ENCODE peak calls at places on chromosomes 6 and 20, in nine cellular contexts. V, I, D, H, S, M, A, U and T are unnamed samples.

GRCh38 chr6:87722831-87723726 is 21.0 kb upstream of the AKIRIN2 start:
- DNase-seq in V (no peak), I (peak), D (peak), H (peak), S (no peak), M (peak), A (peak), U (no peak), T (no peak)

GRCh38 chr6:131476362-131476761 is 96.7 kb upstream of the ARG1 start:
- DNase-seq in V (no peak), I (no peak), D (no peak), H (no peak), S (no peak), M (no peak), A (no peak), U (no peak), T (no peak)

GRCh38 chr6:29632789-29633531 is at the start of gene GABBR1:
- DNase-seq in V (peak), I (peak), D (peak), H (peak), S (peak), M (peak), A (peak), U (peak), T (peak)

GRCh38 chr6:155340464-155341129 is 26.3 kb upstream of the TFB1M start:
- DNase-seq in V (no peak), I (no peak), D (peak), H (no peak), S (no peak), M (no peak), A (no peak), U (no peak), T (no peak)

GRCh38 chr6:167839343-167839742 is 12.6 kb downstream of the AFDN start:
- DNase-seq in V (no peak), I (no peak), D (no peak), H (no peak), S (no peak), M (no peak), A (no peak), U (no peak), T (no peak)

GRCh38 chr20:19903168-19903676 is 113.9 kb upstream of the NAA20 start:
- DNase-seq in V (no peak), I (no peak), D (no peak), H (peak), S (no peak), M (no peak), A (no peak), U (no peak), T (peak)

GRCh38 chr6:43942616-43943015 is 172.6 kb downstream of the VEGFA start:
- DNase-seq in V (no peak), I (no peak), D (no peak), H (no peak), S (no peak), M (no peak), A (no peak), U (no peak), T (no peak)

GRCh38 chr6:45952546-45952945 is 63.1 kb downstream of the CLIC5 start:
- DNase-seq in V (no peak), I (no peak), D (no peak), H (no peak), S (no peak), M (peak), A (no peak), U (no peak), T (no peak)

GRCh38 chr6:143677891-143678737 is at the start of gene PHACTR2:
- DNase-seq in V (no peak), I (peak), D (peak), H (peak), S (peak), M (peak), A (peak), U (peak), T (peak)

GRCh38 chr6:45532626-45533258 is 155.0 kb upstream of the SUPT3H start:
- DNase-seq in V (no peak), I (no peak), D (peak), H (no peak), S (no peak), M (no peak), A (no peak), U (no peak), T (no peak)

GRCh38 chr6:94510877-94511276 is 1066.5 kb upstream of the MANEA start:
- DNase-seq in V (no peak), I (no peak), D (no peak), H (no peak), S (no peak), M (no peak), A (no peak), U (no peak), T (no peak)

GRCh38 chr6:63351995-63352586 is 32.3 kb upstream of the LGSN start:
- DNase-seq in V (no peak), I (peak), D (peak), H (peak), S (no peak), M (no peak), A (no peak), U (no peak), T (no peak)